ENCODE peak calls at places on chromosomes 1 and 21, in ten cellular contexts. C, H, M, W, R, L, K, J, V and I are unnamed samples.

GRCh38 chr1:13797397-13797796 is 97.4 kb downstream of the PRDM2 start:
- DNase-seq in C (no peak), H (no peak), V (no peak), J (no peak), L (no peak), K (no peak), R (no peak), W (no peak), M (no peak), I (no peak)

GRCh38 chr1:110340207-110340468 is 961 bp downstream of the RBM15 start:
- DNase-seq in K (no peak), H (no peak), L (no peak), R (peak; percentile 67), M (peak; percentile 26), J (peak; percentile 35), V (no peak), W (no peak), C (no peak), I (no peak)

GRCh38 chr1:62045579-62045978 is 149.1 kb upstream of the L1TD1 start:
- DNase-seq in H (no peak), W (no peak), J (no peak), M (no peak), K (no peak), V (peak; percentile 62), L (no peak), R (no peak), C (no peak), I (no peak)

GRCh38 chr1:231724876-231725647 is 98.5 kb downstream of the DISC1 start:
- DNase-seq in V (peak; percentile 63), L (peak; percentile 66), K (peak; percentile 60), M (peak; percentile 64), J (peak; percentile 65), H (no peak), W (peak; percentile 28), R (no peak), C (no peak), I (peak; percentile 58)

GRCh38 chr21:33981341-33982101 is 65.9 kb upstream of the ATP5PO start:
- DNase-seq in K (no peak), R (no peak), V (no peak), W (no peak), L (no peak), H (no peak), M (no peak), J (no peak), C (no peak), I (no peak)

GRCh38 chr1:29576510-29576909 is 340.2 kb downstream of the PTPRU start:
- DNase-seq in K (no peak), M (no peak), R (no peak), V (no peak), J (no peak), L (no peak), W (no peak), C (no peak), H (no peak), I (no peak)

GRCh38 chr1:25718738-25719137 is 81.3 kb upstream of the SELENON start:
- DNase-seq in M (no peak), V (no peak), L (no peak), R (no peak), H (no peak), C (no peak), K (no peak), W (no peak), J (no peak), I (no peak)

GRCh38 chr1:20787775-20788488 is 825 bp upstream of the HP1BP3 start:
- DNase-seq in J (peak; percentile 46), K (peak; percentile 69), V (peak; percentile 13), W (peak; percentile 28), R (no peak), H (no peak), L (peak; percentile 23), C (no peak), M (peak; percentile 26), I (no peak)

GRCh38 chr1:234934611-234935033 is 194.0 kb downstream of the TOMM20 start:
- DNase-seq in C (no peak), H (no peak), R (peak; percentile 41), V (no peak), L (no peak), W (peak; percentile 15), J (no peak), M (no peak), K (peak; percentile 89), I (no peak)

GRCh38 chr1:93816970-93817738 is 61.9 kb downstream of the DNTTIP2 start:
- DNase-seq in K (peak; percentile 61), W (no peak), R (no peak), L (no peak), H (no peak), J (no peak), M (no peak), V (no peak), C (no peak), I (no peak)

GRCh38 chr1:191343816-191344215 is 814.4 kb upstream of the RGS18 start:
- DNase-seq in R (no peak), W (no peak), H (no peak), J (no peak), V (no peak), C (no peak), L (no peak), K (peak; percentile 81), M (no peak), I (no peak)

GRCh38 chr21:44594406-44594916 is 2.2 kb upstream of the KRTAP10-6 start:
- DNase-seq in J (no peak), W (no peak), M (no peak), H (no peak), L (no peak), V (no peak), K (no peak), C (no peak), R (no peak), I (no peak)

GRCh38 chr21:44598031-44598430 is 2.4 kb upstream of the KRTAP10-7 start:
- DNase-seq in L (peak; percentile 77), H (no peak), K (no peak), C (no peak), M (no peak), J (peak; percentile 37), W (no peak), R (no peak), V (no peak), I (no peak)

GRCh38 chr21:44593598-44594405 is 1.5 kb upstream of the KRTAP10-6 start:
- DNase-seq in M (no peak), W (no peak), L (no peak), V (peak; percentile 40), C (no peak), R (peak; percentile 40), K (no peak), H (no peak), J (no peak), I (no peak)

GRCh38 chr21:44599264-44600029 is 950 bp upstream of the KRTAP10-7 start:
- DNase-seq in K (no peak), V (no peak), M (no peak), J (no peak), L (no peak), C (no peak), W (no peak), R (no peak), H (no peak), I (no peak)

GRCh38 chr21:44596068-44596725 is 3.9 kb upstream of the KRTAP10-6 start:
- DNase-seq in J (no peak), H (no peak), R (no peak), V (no peak), C (no peak), K (no peak), M (no peak), W (no peak), L (no peak), I (no peak)
- H3K27me3 ChIP-seq in J (peaks cover 4% of the 10 kb centered on the region), H (no peaks in the 10 kb centered on the region), R (no peaks in the 10 kb centered on the region), V (no peaks in the 10 kb centered on the region), C (no peaks in the 10 kb centered on the region), K (peaks cover 4% of the 10 kb centered on the region), M (no peaks in the 10 kb centered on the region), W (no peaks in the 10 kb centered on the region), L (no peaks in the 10 kb centered on the region), I (peaks cover 85% of the 10 kb centered on the region)

DNA sequence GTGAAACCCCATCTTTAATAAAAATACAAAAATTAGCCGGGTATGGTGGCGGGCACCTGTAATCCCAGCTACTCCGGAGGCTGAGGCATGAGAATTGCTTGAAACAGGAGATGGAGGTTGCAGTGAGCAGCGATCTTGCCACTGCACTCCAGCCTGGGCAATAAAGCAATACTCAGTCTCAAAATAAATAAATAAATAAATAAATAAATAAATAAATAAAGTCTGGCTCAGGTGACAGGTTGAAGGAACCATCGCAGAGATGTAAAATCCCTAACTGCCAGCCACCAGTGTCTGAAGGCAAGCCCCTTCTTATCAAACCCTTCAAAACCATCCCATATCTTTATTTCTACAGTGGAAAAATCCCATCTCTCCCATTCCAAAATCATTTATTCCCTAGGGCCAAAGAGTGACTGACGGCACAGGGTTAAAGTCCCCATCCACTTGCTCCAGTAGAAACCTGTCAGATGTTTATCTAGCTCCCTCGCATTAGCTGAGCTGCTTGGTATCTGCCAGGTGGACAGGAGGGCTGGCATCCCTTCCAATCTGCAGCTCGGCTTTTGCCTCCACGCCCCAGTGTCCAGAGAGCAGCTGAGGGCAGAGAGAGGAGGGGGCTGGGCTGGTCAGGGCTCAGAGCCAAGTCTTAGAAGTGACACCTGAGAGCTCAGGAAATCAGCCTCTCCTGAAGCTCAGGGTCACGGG is 5.0 kb downstream of the CSRP1 start:
- DNase-seq in W (no peak), J (no peak), K (no peak), C (no peak), L (no peak), R (no peak), V (peak; percentile 73), H (peak; percentile 69), M (peak; percentile 39), I (no peak)
- H3K4me1 ChIP-seq in W (peaks cover 6% of the 10 kb centered on the region), J (peaks cover 24% of the 10 kb centered on the region), K (peaks cover 29% of the 10 kb centered on the region), C (peaks cover 17% of the 10 kb centered on the region), L (peaks cover 43% of the 10 kb centered on the region), R (no peaks in the 10 kb centered on the region), V (peaks cover 61% of the 10 kb centered on the region), H (peaks cover 41% of the 10 kb centered on the region), M (peaks cover 59% of the 10 kb centered on the region), I (peaks cover 15% of the 10 kb centered on the region)

DNA sequence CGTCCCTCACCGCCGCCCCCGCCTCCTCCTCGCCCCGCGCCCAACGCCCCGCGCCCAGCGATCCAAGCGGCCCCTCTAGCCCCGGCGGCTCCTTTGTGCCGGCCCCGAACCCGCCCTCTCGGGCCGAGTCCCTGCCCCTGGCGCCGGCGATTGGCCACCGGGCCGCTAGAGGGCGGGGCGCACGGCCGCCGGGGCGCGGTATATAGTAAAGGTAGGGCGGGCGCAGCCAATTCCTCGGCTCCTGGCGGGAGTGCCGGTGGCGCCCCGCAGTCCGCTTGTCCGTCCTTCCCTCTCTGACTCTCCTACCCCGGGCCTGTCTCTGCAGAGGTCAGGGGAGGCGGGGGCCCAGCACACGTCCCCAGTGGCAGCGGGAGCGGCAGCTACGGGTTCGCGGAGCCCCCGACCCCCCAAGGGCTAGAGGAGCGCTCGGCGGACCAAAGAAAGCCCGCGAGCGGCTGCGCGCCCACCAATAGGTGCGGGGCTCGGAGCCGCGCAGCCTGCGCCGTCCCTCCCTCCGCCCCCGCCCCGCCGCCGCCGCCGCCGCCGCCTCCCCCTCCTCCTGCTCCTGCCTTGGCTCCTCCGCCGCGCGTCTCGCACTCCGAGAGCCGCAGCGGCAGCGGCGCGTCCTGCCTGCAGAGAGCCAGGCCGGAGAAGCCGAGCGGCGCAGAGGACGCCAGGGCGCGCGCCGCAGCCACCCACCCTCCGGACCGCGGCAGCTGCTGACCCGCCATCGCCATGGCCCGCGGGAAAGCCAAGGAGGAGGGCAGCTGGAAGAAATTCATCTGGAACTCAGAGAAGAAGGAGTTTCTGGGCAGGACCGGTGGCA is at the start of gene ATP1B1:
- DNase-seq in V (peak; percentile 97), W (peak; percentile 92), H (peak; percentile 86), K (peak; percentile 74), M (peak; percentile 98), R (peak; percentile 88), L (peak; percentile 98), J (peak; percentile 93), C (peak; percentile 77), I (peak; percentile 93)
- H3K27me3 ChIP-seq in V (no peaks in the 10 kb centered on the region), W (no peaks in the 10 kb centered on the region), H (no peaks in the 10 kb centered on the region), K (no peaks in the 10 kb centered on the region), M (no peaks in the 10 kb centered on the region), R (no peaks in the 10 kb centered on the region), L (no peaks in the 10 kb centered on the region), J (no peaks in the 10 kb centered on the region), C (peaks cover 4% of the 10 kb centered on the region), I (peaks cover 17% of the 10 kb centered on the region)

GRCh38 chr1:204859885-204860284 is 10.8 kb upstream of the NFASC start:
- DNase-seq in W (no peak), R (no peak), L (no peak), C (no peak), K (no peak), J (no peak), H (no peak), M (peak; percentile 11), V (no peak), I (no peak)
- H3K4me1 ChIP-seq in W (no peaks in the 10 kb centered on the region), R (no peaks in the 10 kb centered on the region), L (peaks cover 6% of the 10 kb centered on the region), C (no peaks in the 10 kb centered on the region), K (no peaks in the 10 kb centered on the region), J (no peaks in the 10 kb centered on the region), H (no peaks in the 10 kb centered on the region), M (no peaks in the 10 kb centered on the region), V (peaks cover 12% of the 10 kb centered on the region), I (no peaks in the 10 kb centered on the region)